ENCODE peak calls at places on chromosomes 12 and 14, in seven cellular contexts. F is RKO; H is GM13977; L is lower leg skin; G is SK-MEL-5; S is activated CD8-positive, alpha-beta T cell treated with anti-CD3 and anti-CD28 coated beads for 36 hours; P is omental fat pad. I is an unnamed sample.

GRCh38 chr14:96092936-96093335 is 53.8 kb downstream of the C14orf132 start:
- DNase-seq in F (no peak), H (no peak), L (no peak), G (no peak), S (no peak), P (no peak), I (no peak)

GRCh38 chr12:77031745-77032144 is 33.6 kb downstream of the E2F7 start:
- DNase-seq in F (peak; percentile 14), H (no peak), L (no peak), G (no peak), S (peak; percentile 7), P (no peak), I (no peak)

GRCh38 chr14:48580692-48581091 is 905.3 kb upstream of the MDGA2 start:
- DNase-seq in F (no peak), H (no peak), L (no peak), G (no peak), S (no peak), P (no peak), I (no peak)

GRCh38 chr12:91577586-91578539 is 395.2 kb upstream of the DCN start:
- DNase-seq in F (peak; percentile 52), H (peak; percentile 37), L (no peak), G (peak; percentile 58), S (no peak), P (no peak), I (no peak)

GRCh38 chr12:67034110-67034879 is 234.9 kb upstream of the CAND1 start:
- DNase-seq in F (peak; percentile 28), H (no peak), L (no peak), G (no peak), S (peak; percentile 16), P (no peak), I (no peak)

GRCh38 chr12:23611320-23611719 is 338.1 kb downstream of the SOX5 start:
- DNase-seq in F (no peak), H (no peak), L (no peak), G (no peak), S (no peak), P (no peak), I (no peak)

GRCh38 chr14:61503167-61503801 is 181.9 kb downstream of the PRKCH start:
- DNase-seq in F (no peak), H (peak; percentile 36), L (no peak), G (no peak), S (peak; percentile 89), P (no peak), I (no peak)

GRCh38 chr12:127722651-127723050 is 544.3 kb upstream of the TMEM132C start:
- DNase-seq in F (no peak), H (no peak), L (no peak), G (no peak), S (no peak), P (no peak), I (no peak)

GRCh38 chr12:118391424-118391823 is 15.1 kb downstream of the SUDS3 start:
- DNase-seq in F (no peak), H (no peak), L (no peak), G (no peak), S (no peak), P (no peak), I (no peak)

GRCh38 chr14:31159682-31160296 is 47.8 kb downstream of the HECTD1 start:
- DNase-seq in F (no peak), H (no peak), L (no peak), G (no peak), S (no peak), P (no peak), I (no peak)

GRCh38 chr12:84996759-84997158 is 39.3 kb downstream of the TSPAN19 start:
- DNase-seq in F (no peak), H (no peak), L (no peak), G (peak; percentile 85), S (no peak), P (no peak), I (no peak)